ENCODE peak calls at places on chromosomes 1 and 21, in nine cellular contexts. O is fibroblast of mammary gland, C is WERI-Rb-1, I is left lung, S is right cardiac atrium, Q is HAP-1, X is AG09309, A is uterus, H is OCI-LY7. W is an unnamed sample.

GRCh38 chr1:116921301-116921885 is 11.7 kb downstream of the PTGFRN start:
- DNase-seq in O (peak), Q (no peak), I (no peak), H (no peak), C (no peak), S (no peak), A (no peak), X (peak), W (no peak)

GRCh38 chr1:36084502-36085115 is 715 bp downstream of the TEKT2 start:
- DNase-seq in I (no peak), O (no peak), S (no peak), A (no peak), Q (no peak), C (no peak), H (no peak), X (no peak), W (no peak)

GRCh38 chr1:109930252-109930993 is 19.8 kb downstream of the CSF1 start:
- DNase-seq in A (no peak), S (no peak), Q (no peak), I (no peak), O (no peak), H (no peak), X (no peak), C (no peak), W (no peak)

GRCh38 chr1:174021611-174022079 is 512 bp downstream of the RC3H1 start:
- DNase-seq in A (peak), I (peak), O (no peak), X (no peak), S (peak), C (peak), Q (peak), H (peak), W (peak)

GRCh38 chr1:228445867-228446584 is 29.4 kb upstream of the TRIM17 start:
- DNase-seq in O (peak), S (peak), I (no peak), A (no peak), Q (no peak), C (no peak), X (no peak), H (no peak), W (no peak)

GRCh38 chr1:91553196-91553595 is 52.5 kb downstream of the CDC7 start:
- DNase-seq in X (no peak), H (no peak), O (peak), C (no peak), A (peak), Q (no peak), I (no peak), S (peak), W (no peak)

GRCh38 chr1:88800382-88801051 is 90.8 kb downstream of the GTF2B start:
- DNase-seq in C (peak), X (peak), H (peak), O (peak), I (no peak), A (no peak), S (no peak), Q (peak), W (peak)

GRCh38 chr1:247291835-247292561 is 36.1 kb downstream of the VN1R5 start:
- DNase-seq in H (no peak), I (no peak), S (no peak), C (no peak), Q (no peak), O (no peak), X (no peak), A (no peak), W (no peak)

GRCh38 chr21:41677671-41678015 is 89.2 kb downstream of the RIPK4 start:
- DNase-seq in C (no peak), X (no peak), S (no peak), H (no peak), Q (no peak), I (no peak), A (no peak), O (no peak), W (no peak)

GRCh38 chr1:211680752-211681327 is 5.4 kb upstream of the NEK2 start:
- DNase-seq in H (peak), S (peak), A (peak), I (peak), X (peak), Q (peak), O (peak), C (peak), W (peak)

GRCh38 chr21:31457675-31458074 is 113.6 kb upstream of the TIAM1 start:
- DNase-seq in X (no peak), O (no peak), A (no peak), C (peak), S (no peak), I (no peak), Q (peak), H (no peak), W (no peak)

GRCh38 chr1:225819346-225820192 is 9.6 kb downstream of the EPHX1 start:
- DNase-seq in S (no peak), C (no peak), H (no peak), X (no peak), I (no peak), A (peak), Q (no peak), O (no peak), W (no peak)

GRCh38 chr1:110292327-110292741 is 46.8 kb upstream of the RBM15 start:
- DNase-seq in X (peak), S (no peak), I (no peak), A (no peak), C (peak), Q (no peak), O (peak), H (no peak), W (no peak)

GRCh38 chr1:58786927-58787245 is 3.0 kb upstream of the JUN start:
- DNase-seq in I (no peak), H (no peak), Q (no peak), S (no peak), X (no peak), C (no peak), O (no peak), A (no peak), W (no peak)

GRCh38 chr1:63321788-63322247 is 549 bp upstream of the FOXD3 start:
- DNase-seq in Q (no peak), X (no peak), A (no peak), O (no peak), C (no peak), H (no peak), I (no peak), S (no peak), W (no peak)

GRCh38 chr1:180309338-180309737 is 79.3 kb downstream of the LHX4 start:
- DNase-seq in C (no peak), A (no peak), O (peak), Q (no peak), X (peak), H (no peak), S (no peak), I (no peak), W (no peak)

GRCh38 chr1:36034692-36035091 is 49.2 kb upstream of the TEKT2 start:
- DNase-seq in S (no peak), C (no peak), H (no peak), X (peak), Q (no peak), I (no peak), A (no peak), O (peak), W (no peak)

GRCh38 chr1:228781161-228781771 is 46.0 kb downstream of the RHOU start:
- DNase-seq in Q (peak), C (peak), O (peak), A (peak), I (no peak), S (peak), H (no peak), X (no peak), W (no peak)

GRCh38 chr1:24384251-24385090 is 29.1 kb downstream of the STPG1 start:
- DNase-seq in Q (no peak), A (no peak), O (peak), I (no peak), H (no peak), C (no peak), X (no peak), S (no peak), W (no peak)

GRCh38 chr1:36743286-36744005 is 260.7 kb upstream of the CSF3R start:
- DNase-seq in S (no peak), I (no peak), Q (no peak), A (no peak), H (no peak), C (no peak), O (no peak), X (no peak), W (no peak)

GRCh38 chr1:116515702-116516101 is 55.1 kb downstream of the CD58 start:
- DNase-seq in A (no peak), S (no peak), C (no peak), H (no peak), I (no peak), Q (no peak), X (no peak), O (no peak), W (no peak)

GRCh38 chr1:111140680-111140967 is 601 bp downstream of the CEPT1 start:
- DNase-seq in A (no peak), I (no peak), O (peak), S (no peak), X (no peak), C (no peak), Q (peak), H (peak), W (no peak)

GRCh38 chr1:6935379-6936307 is 150.4 kb downstream of the CAMTA1 start:
- DNase-seq in I (no peak), Q (no peak), X (no peak), S (no peak), H (no peak), A (no peak), O (no peak), C (no peak), W (no peak)

GRCh38 chr1:24744911-24745710 is at the start of gene CLIC4:
- DNase-seq in Q (peak), I (peak), S (peak), A (peak), X (peak), C (peak), O (peak), H (peak), W (peak)

GRCh38 chr1:8017495-8018310 is 8.4 kb downstream of the ERRFI1 start:
- DNase-seq in I (no peak), S (no peak), Q (peak), A (no peak), O (peak), H (no peak), X (peak), C (peak), W (peak)

GRCh38 chr1:41397020-41397419 is 35.8 kb downstream of the FOXO6 start:
- DNase-seq in Q (no peak), X (no peak), A (no peak), S (no peak), O (no peak), H (no peak), C (no peak), I (no peak), W (no peak)

DNA sequence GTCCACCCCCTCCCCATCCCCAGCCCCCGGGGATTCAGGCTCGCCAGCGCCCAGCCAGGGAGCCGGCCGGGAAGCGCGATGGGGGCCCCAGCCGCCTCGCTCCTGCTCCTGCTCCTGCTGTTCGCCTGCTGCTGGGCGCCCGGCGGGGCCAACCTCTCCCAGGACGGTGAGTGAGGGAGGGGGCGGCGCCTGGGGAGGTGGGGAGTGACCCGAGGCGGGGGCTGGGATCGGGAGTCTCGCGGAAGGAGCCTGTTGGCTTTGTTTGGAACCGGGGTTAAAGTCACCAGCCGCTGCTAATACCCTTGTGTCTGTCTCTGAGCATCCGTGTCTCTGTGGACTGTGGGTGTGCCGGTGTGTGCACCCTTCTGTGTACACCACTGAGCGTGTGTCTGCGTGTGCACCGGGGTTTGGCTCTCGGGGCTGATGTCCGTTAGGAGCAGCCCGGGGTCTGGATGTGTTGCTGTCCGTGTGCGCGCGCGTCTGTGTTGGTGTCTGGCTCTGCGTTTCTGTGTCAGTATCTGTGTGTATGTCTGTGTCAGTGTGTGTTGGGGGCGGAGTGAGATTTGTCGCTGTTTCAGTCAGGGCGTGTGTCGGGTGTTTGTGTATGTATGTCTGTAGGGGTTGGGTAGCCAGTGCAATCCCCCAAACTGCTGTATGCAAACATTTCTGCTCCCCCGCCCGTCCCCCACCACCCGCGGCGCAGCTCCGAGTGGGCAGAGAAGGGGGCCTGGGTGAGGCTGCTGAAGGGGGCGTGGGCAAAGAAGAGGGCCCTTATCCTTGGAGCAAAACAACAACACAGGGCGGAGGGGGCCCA is 480 bp downstream of the CADM3 start:
- DNase-seq in C (peak), X (no peak), H (no peak), S (peak), I (no peak), A (no peak), O (no peak), Q (no peak), W (no peak)
- H3K4me3 ChIP-seq in C (peak), X (no peak), H (no peak), S (peak), I (no peak), A (peak), O (peak), Q (no peak), W (no peak)

DNA sequence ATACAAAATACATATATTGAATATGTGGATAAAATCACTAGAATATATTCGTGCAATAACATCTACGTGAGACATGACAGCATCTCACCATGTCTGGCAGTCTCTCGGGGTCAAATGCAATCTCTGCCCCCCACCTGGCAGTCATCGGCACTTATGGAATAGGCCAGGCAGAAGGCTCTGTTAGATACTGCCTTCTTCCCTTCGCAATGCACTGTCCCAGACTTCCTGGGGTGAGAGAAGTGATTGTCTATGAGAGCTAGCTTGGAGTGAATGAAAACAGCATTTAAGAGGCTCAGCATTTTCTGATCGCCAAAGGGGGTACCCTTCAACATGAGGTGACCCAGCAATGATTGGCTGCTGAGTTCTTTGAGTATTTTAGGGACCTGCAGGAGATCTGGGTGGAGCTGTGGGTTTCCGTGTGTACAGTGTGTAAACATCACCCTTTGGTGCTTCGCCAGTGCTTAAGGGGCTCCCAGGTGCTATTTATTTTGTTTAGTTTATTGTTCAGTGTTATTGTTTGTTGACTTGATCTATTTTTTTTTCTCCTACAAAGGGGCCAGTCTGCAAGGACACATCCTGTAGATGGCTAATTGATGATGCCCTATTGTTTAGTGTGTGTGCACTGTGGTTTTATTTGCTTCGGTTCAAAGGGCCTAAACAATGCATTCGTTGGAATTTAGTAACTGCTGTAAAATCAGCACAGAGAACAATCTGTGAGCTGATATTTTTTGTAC is 10.2 kb downstream of the ERG start:
- DNase-seq in H (no peak), A (no peak), X (no peak), Q (no peak), O (no peak), I (no peak), C (no peak), S (no peak), W (no peak)
- H3K4me3 ChIP-seq in H (no peak), A (no peak), X (no peak), Q (no peak), O (no peak), I (no peak), C (no peak), S (no peak), W (no peak)

GRCh38 chr1:18902523-18903312 is at the start of gene ALDH4A1:
- DNase-seq in A (peak), I (peak), Q (peak), H (peak), X (peak), S (peak), C (peak), O (peak), W (peak)
- H3K4me3 ChIP-seq in A (peak), I (peak), Q (peak), H (peak), X (peak), S (peak), C (peak), O (peak), W (peak)

GRCh38 chr21:44846485-44847260 is 26.8 kb downstream of the PTTG1IP start:
- DNase-seq in A (no peak), S (no peak), H (no peak), Q (peak), I (peak), C (peak), X (no peak), O (peak), W (no peak)

GRCh38 chr21:44844256-44844655 is 26.4 kb upstream of the SUMO3 start:
- DNase-seq in S (no peak), O (no peak), A (no peak), C (no peak), Q (no peak), X (no peak), I (peak), H (no peak), W (peak)

GRCh38 chr21:44847261-44848056 is 26.0 kb downstream of the PTTG1IP start:
- DNase-seq in Q (no peak), O (no peak), C (no peak), X (no peak), S (no peak), A (no peak), I (peak), H (no peak), W (peak)

GRCh38 chr21:44845418-44846200 is 27.7 kb upstream of the SUMO3 start:
- DNase-seq in A (peak), S (peak), C (peak), O (peak), Q (peak), I (peak), X (no peak), H (peak), W (peak)

GRCh38 chr21:44846201-44846484 is 27.3 kb downstream of the PTTG1IP start:
- DNase-seq in Q (no peak), S (no peak), A (no peak), O (no peak), X (no peak), H (no peak), I (no peak), C (no peak), W (no peak)
- H3K4me3 ChIP-seq in Q (peak), S (peak), A (peak), O (peak), X (peak), H (no peak), I (peak), C (peak), W (no peak)

GRCh38 chr1:11701551-11701961 is 10.0 kb downstream of the DRAXIN start:
- DNase-seq in X (no peak), O (no peak), H (no peak), I (no peak), Q (no peak), C (no peak), S (no peak), A (no peak), W (no peak)
- H3K4me3 ChIP-seq in X (no peak), O (no peak), H (no peak), I (no peak), Q (no peak), C (no peak), S (no peak), A (no peak), W (no peak)

GRCh38 chr1:153978274-153978909 is 918 bp upstream of the JTB start:
- DNase-seq in S (no peak), C (no peak), X (no peak), Q (no peak), A (no peak), I (no peak), H (no peak), O (peak), W (no peak)

GRCh38 chr1:153987621-153988020 is 1.5 kb upstream of the RAB13 start:
- DNase-seq in A (no peak), Q (no peak), O (no peak), X (no peak), S (no peak), C (no peak), H (no peak), I (no peak), W (no peak)

GRCh38 chr1:153985341-153985912 is 712 bp downstream of the RAB13 start:
- DNase-seq in H (no peak), C (no peak), X (no peak), S (no peak), I (peak), O (peak), A (peak), Q (no peak), W (no peak)

GRCh38 chr1:153985984-153986761 is at the start of gene RAB13:
- DNase-seq in X (peak), H (no peak), C (peak), S (peak), O (peak), Q (peak), I (peak), A (peak), W (peak)

DNA sequence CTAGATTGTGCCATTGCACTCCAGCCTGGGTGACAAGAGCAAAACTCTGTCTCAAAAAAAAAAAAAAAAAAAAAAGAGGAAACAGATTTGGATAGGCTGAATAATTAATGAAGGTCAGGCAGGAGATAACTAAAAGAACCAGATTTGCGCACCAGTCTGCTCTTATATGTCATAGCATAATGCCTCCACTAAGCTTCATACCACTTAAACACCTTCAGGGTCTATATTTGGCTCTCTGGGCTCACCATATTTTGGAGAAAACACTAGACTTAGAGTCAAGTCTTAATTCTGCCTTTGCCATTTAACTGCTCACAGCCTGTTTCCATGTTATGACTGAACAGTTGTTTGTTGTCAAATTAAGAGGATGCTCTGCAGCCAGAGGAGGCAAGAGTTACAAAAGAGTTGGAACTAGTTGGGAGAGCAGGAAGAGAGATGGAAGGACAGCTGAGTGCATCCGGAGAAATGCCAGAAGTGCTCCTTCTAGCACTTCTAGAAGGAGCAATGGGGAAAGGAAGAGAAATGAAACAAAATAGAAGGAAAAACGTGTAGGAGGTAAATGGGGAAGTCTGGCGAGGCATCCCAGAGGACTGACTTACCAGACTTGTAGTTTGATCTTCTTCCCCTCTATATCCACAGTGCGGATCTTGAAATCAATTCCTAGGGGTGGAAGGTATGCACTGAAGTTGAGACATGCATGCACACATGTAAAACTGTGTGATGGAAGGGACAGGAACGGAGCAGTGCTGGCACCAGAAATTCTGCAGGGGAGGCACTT is 1.8 kb downstream of the RAB13 start:
- DNase-seq in S (no peak), A (no peak), I (no peak), Q (no peak), X (no peak), O (no peak), H (no peak), C (no peak), W (no peak)
- H3K4me3 ChIP-seq in S (no peak), A (no peak), I (peak), Q (no peak), X (peak), O (peak), H (no peak), C (no peak), W (no peak)